ENCODE peak calls at places on chromosomes 6 and 20, in eight cellular contexts. B, E, H, R, X, P, D and I are unnamed samples.

GRCh38 chr6:165833355-165833754 is 170.3 kb upstream of the PDE10A start:
- DNase-seq in B (no peak), E (no peak), H (no peak), R (no peak), X (no peak), P (no peak), D (no peak), I (no peak)

GRCh38 chr6:105209950-105210706 is 30.3 kb upstream of the POPDC3 start:
- DNase-seq in B (no peak), E (peak), H (no peak), R (peak), X (no peak), P (peak), D (peak), I (peak)

GRCh38 chr6:79630883-79631799 is at the start of gene SH3BGRL2:
- DNase-seq in B (peak), E (peak), H (no peak), R (peak), X (peak), P (peak), D (peak), I (peak)

GRCh38 chr6:55882731-55883595 is 7.6 kb upstream of the BMP5 start:
- DNase-seq in B (no peak), E (peak), H (no peak), R (peak), X (no peak), P (peak), D (peak), I (peak)

GRCh38 chr6:32226434-32226833 is 2.6 kb upstream of the NOTCH4 start:
- DNase-seq in B (no peak), E (no peak), H (no peak), R (no peak), X (no peak), P (no peak), D (no peak), I (no peak)

GRCh38 chr6:40627316-40627715 is 40.2 kb upstream of the LRFN2 start:
- DNase-seq in B (no peak), E (no peak), H (no peak), R (peak), X (no peak), P (peak), D (no peak), I (peak)

GRCh38 chr6:16334671-16335070 is 96.3 kb downstream of the GMPR start:
- DNase-seq in B (no peak), E (peak), H (no peak), R (peak), X (no peak), P (peak), D (peak), I (peak)

GRCh38 chr6:12608016-12608860 is 108.3 kb upstream of the PHACTR1 start:
- DNase-seq in B (no peak), E (peak), H (no peak), R (peak), X (peak), P (peak), D (peak), I (peak)

GRCh38 chr20:37179671-37180524 is 550 bp upstream of the MROH8 start:
- DNase-seq in B (no peak), E (peak), H (no peak), R (peak), X (no peak), P (peak), D (peak), I (peak)

GRCh38 chr20:53149184-53149651 is 177.1 kb downstream of the TSHZ2 start:
- DNase-seq in B (no peak), E (no peak), H (no peak), R (no peak), X (no peak), P (no peak), D (no peak), I (no peak)

GRCh38 chr6:137000825-137001224 is 43.9 kb downstream of the IL20RA start:
- DNase-seq in B (no peak), E (no peak), H (no peak), R (peak), X (no peak), P (peak), D (no peak), I (peak)

GRCh38 chr20:51022803-51023616 is at the start of gene KCNG1:
- DNase-seq in B (peak), E (peak), H (no peak), R (peak), X (peak), P (peak), D (peak), I (peak)

GRCh38 chr6:25041676-25042598 is 106.2 kb upstream of the RIPOR2 start:
- DNase-seq in B (no peak), E (no peak), H (no peak), R (no peak), X (peak), P (no peak), D (no peak), I (no peak)

GRCh38 chr6:14384175-14384949 is 266.8 kb downstream of the CD83 start:
- DNase-seq in B (peak), E (no peak), H (no peak), R (no peak), X (no peak), P (peak), D (no peak), I (no peak)

GRCh38 chr20:36808317-36809257 is 35.0 kb upstream of the DSN1 start:
- DNase-seq in B (peak), E (peak), H (no peak), R (peak), X (peak), P (peak), D (peak), I (peak)

GRCh38 chr20:9989066-9989724 is 45.6 kb upstream of the ANKEF1 start:
- DNase-seq in B (no peak), E (peak), H (no peak), R (no peak), X (no peak), P (peak), D (peak), I (peak)

GRCh38 chr6:100664274-100665040 is 199.7 kb upstream of the SIM1 start:
- DNase-seq in B (peak), E (peak), H (no peak), R (peak), X (no peak), P (peak), D (peak), I (peak)

GRCh38 chr6:4274382-4275082 is 139.2 kb upstream of the ECI2 start:
- DNase-seq in B (no peak), E (peak), H (no peak), R (no peak), X (no peak), P (peak), D (peak), I (no peak)

GRCh38 chr20:64168381-64169088 is 4.3 kb downstream of the MYT1 start:
- DNase-seq in B (no peak), E (no peak), H (no peak), R (no peak), X (no peak), P (no peak), D (no peak), I (no peak)

GRCh38 chr6:107153061-107153460 is 37.7 kb upstream of the BEND3 start:
- DNase-seq in B (no peak), E (no peak), H (no peak), R (no peak), X (no peak), P (no peak), D (peak), I (no peak)

GRCh38 chr6:35469711-35470662 is 1.8 kb downstream of the RPL10A start:
- DNase-seq in B (no peak), E (no peak), H (no peak), R (peak), X (no peak), P (peak), D (no peak), I (peak)

GRCh38 chr6:98787961-98788360 is 46.4 kb upstream of the POU3F2 start:
- DNase-seq in B (peak), E (no peak), H (no peak), R (no peak), X (no peak), P (no peak), D (no peak), I (no peak)

GRCh38 chr6:98783578-98783977 is 50.8 kb upstream of the POU3F2 start:
- DNase-seq in B (no peak), E (no peak), H (no peak), R (no peak), X (no peak), P (no peak), D (no peak), I (no peak)

GRCh38 chr6:98782772-98783171 is 51.6 kb upstream of the POU3F2 start:
- DNase-seq in B (no peak), E (no peak), H (no peak), R (no peak), X (no peak), P (no peak), D (no peak), I (no peak)

DNA sequence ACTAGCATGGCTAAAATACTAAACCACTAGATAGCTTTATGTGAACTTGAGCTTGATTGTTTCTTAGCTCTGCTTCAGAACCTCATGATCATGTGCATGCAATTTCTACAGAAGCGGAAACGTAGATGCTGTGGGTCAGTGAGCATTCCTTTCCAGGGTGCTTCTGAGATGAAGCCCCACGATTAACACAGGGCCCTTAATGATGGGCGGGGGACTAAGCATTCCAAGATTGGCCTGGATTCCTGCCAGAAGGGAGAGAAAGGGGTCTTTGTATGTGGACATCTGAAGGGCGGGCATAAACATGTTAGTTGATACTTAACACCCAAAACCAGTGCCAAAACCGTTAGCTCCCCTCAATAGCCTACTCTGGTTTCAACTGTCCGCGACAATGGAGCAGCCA is 47.0 kb upstream of the POU3F2 start:
- DNase-seq in B (no peak), E (no peak), H (no peak), R (no peak), X (no peak), P (no peak), D (no peak), I (no peak)
- TF ChIP-seq CTCF in B (no peak), E (no peak), H (no peak), R (no peak), X (no peak), P (no peak), D (no peak), I (no peak)

GRCh38 chr20:4720977-4721349 is 746 bp upstream of the PRND start:
- DNase-seq in B (peak), E (no peak), H (no peak), R (no peak), X (no peak), P (no peak), D (no peak), I (no peak)
- TF ChIP-seq CTCF in B (no peak), E (no peak), H (no peak), R (no peak), X (no peak), P (no peak), D (no peak), I (no peak)

GRCh38 chr6:152338335-152339125 is 298.6 kb downstream of the SYNE1 start:
- DNase-seq in B (peak), E (peak), H (no peak), R (peak), X (peak), P (no peak), D (peak), I (peak)
- TF ChIP-seq CTCF in B (peak), E (peak), H (peak), R (peak), X (peak), P (peak), D (peak), I (peak)

GRCh38 chr20:2533118-2533517 is 3.3 kb upstream of the TMC2 start:
- DNase-seq in B (no peak), E (no peak), H (no peak), R (no peak), X (no peak), P (no peak), D (no peak), I (no peak)

GRCh38 chr20:2537101-2537500 is 728 bp downstream of the TMC2 start:
- DNase-seq in B (no peak), E (no peak), H (no peak), R (no peak), X (no peak), P (no peak), D (no peak), I (no peak)

GRCh38 chr20:2538356-2538755 is 2.0 kb downstream of the TMC2 start:
- DNase-seq in B (no peak), E (no peak), H (no peak), R (no peak), X (no peak), P (no peak), D (no peak), I (no peak)

GRCh38 chr20:2536562-2536986 is at the start of gene TMC2:
- DNase-seq in B (no peak), E (no peak), H (no peak), R (no peak), X (no peak), P (no peak), D (no peak), I (no peak)

DNA sequence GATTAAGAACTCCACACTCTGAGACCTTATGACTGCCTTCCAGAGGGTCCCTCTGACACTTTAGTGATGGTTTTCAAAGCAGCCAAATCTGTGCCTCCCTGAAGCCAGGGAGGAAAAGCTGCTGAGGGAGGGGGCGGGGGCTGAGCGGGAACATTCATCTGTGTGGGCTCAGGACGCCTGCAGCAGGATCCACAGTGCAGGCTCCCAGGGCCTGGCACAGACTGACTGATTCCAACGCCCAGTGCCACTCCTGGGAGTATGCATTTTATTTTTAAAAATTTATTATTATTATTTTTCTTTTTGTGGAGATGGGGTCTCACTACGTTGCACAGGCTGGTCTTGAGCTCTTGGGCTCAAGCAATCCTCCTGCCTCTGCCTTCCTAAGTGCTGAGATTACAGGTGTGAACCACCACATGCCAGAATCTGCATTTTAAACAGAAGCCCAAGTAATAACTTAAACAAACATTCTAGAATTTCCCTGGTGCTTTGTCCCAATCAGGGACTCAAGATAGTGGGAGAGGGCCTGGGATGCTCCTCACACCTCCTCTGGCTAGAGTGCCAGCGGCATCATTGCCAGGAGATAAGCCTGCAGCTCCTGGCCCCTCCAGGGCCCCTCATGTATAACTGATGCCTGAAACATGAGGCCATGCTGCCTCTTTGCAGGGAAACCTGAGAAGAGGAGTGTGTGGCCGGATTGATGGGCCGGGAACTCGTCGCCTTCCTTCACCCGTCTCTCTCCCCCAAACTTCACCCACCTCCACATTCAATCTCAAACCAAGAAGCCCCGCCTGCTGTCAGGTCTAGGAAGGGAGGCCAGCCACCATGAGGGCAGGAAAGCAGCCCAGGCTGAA is 437 bp upstream of the TMC2 start:
- DNase-seq in B (peak), E (no peak), H (no peak), R (no peak), X (no peak), P (no peak), D (no peak), I (no peak)
- TF ChIP-seq CTCF in B (no peak), E (no peak), H (no peak), R (no peak), X (no peak), P (no peak), D (no peak), I (no peak)

DNA sequence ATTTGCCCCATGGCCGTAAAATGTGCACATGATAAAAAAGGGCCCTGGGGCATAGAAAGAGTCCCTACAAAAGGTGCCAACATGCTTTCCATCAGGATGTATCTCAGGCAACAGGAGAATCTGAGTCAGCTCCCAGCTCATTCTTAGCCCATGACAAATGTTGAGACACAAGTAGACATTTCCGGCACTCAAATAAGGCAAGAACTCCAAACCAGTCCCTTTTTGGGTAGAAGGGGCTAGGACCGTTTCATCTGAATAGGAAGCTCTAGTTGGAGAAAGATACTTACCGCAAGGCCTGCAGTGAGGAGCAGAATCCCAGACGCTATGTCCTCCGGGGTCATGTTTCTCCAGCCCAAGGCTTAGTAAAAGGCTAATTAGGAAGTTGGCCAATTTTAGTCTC is 261.0 kb upstream of the RIN2 start:
- DNase-seq in B (no peak), E (peak), H (no peak), R (peak), X (no peak), P (peak), D (peak), I (peak)
- TF ChIP-seq CTCF in B (no peak), E (no peak), H (no peak), R (no peak), X (no peak), P (no peak), D (no peak), I (no peak)

GRCh38 chr6:1337791-1338190 is 25.9 kb downstream of the FOXQ1 start:
- DNase-seq in B (no peak), E (no peak), H (no peak), R (peak), X (no peak), P (no peak), D (no peak), I (no peak)

GRCh38 chr6:1334725-1335124 is 22.8 kb downstream of the FOXQ1 start:
- DNase-seq in B (no peak), E (no peak), H (no peak), R (no peak), X (no peak), P (no peak), D (no peak), I (no peak)

GRCh38 chr6:1335367-1336037 is 23.6 kb downstream of the FOXQ1 start:
- DNase-seq in B (no peak), E (peak), H (no peak), R (peak), X (no peak), P (peak), D (peak), I (peak)

DNA sequence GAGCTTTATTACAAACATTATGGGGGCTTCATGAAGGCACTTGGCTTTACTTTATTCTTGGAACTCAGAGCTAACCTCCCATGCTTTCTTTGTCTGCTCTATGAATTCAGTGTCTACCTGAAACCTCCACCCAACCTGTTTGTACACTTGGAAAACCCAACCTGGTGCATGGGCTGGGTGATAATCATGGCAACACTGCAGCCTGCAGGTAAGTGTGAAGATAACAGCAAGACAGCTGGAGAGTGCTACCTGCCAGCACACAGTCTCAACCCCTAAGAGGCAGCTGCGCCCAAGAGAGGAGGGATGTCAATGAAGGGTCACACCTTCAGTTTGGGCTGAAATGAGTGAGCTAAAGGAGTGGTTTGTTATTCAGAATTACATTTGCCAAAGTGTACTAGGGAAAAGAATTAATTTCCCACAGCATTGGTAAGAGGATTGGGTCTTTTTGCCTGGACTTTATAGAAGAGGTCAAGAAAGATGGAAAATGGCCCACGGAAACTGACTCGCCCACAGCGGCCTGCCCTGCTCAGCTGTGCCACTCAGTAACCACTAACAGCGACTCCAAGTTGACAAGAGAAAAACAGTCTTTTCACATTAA is 24.4 kb downstream of the FOXQ1 start:
- DNase-seq in B (peak), E (no peak), H (no peak), R (peak), X (no peak), P (peak), D (no peak), I (peak)
- TF ChIP-seq CTCF in B (peak), E (no peak), H (peak), R (peak), X (no peak), P (peak), D (peak), I (peak)

GRCh38 chr20:22723659-22724058 is 139.3 kb upstream of the FOXA2 start:
- DNase-seq in B (no peak), E (peak), H (no peak), R (peak), X (no peak), P (peak), D (no peak), I (no peak)
- TF ChIP-seq CTCF in B (no peak), E (no peak), H (no peak), R (peak), X (no peak), P (peak), D (no peak), I (no peak)

DNA sequence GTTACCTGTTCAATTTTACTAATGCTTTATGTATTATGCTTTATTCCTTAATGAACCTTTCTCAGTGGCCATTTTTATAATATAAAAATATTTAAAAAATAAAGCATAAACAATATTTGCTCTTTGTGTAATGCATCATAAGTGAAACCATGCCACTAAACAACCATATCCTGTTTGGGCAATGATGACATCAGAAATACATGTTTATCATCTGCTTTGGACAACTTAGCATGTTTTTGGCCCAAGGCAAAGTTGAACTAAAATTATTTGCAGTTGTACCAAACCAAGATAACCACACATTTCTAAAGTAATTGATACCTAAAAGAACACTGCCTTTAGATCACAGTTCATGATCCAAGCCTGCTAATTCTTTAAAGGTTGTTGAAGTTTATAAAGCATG is 325.7 kb upstream of the RUNX2 start:
- DNase-seq in B (no peak), E (peak), H (no peak), R (no peak), X (no peak), P (peak), D (peak), I (peak)
- TF ChIP-seq CTCF in B (no peak), E (no peak), H (no peak), R (no peak), X (no peak), P (no peak), D (no peak), I (no peak)